ENCODE peak calls at places on chromosomes 1 and 21, in six cellular contexts. G is uterus, I is K562, Q is lung, Y is GM20000, H is astrocyte of the cerebellum. T is an unnamed sample.

GRCh38 chr1:6220236-6220635 is 14.3 kb downstream of the RNF207 start:
- DNase-seq in G (no peak), I (no peak), Q (no peak), Y (no peak), H (no peak), T (no peak)

GRCh38 chr1:2382621-2383361 is 8.6 kb downstream of the MORN1 start:
- DNase-seq in G (no peak), I (peak), Q (no peak), Y (peak), H (no peak), T (peak)

GRCh38 chr1:242842094-242842493 is 317.6 kb upstream of the PLD5 start:
- DNase-seq in G (no peak), I (peak), Q (no peak), Y (no peak), H (no peak), T (no peak)

GRCh38 chr1:218804014-218804785 is 369.5 kb upstream of the LYPLAL1 start:
- DNase-seq in G (no peak), I (no peak), Q (no peak), Y (no peak), H (no peak), T (no peak)

GRCh38 chr21:37907076-37907475 is 9.2 kb downstream of the KCNJ6 start:
- DNase-seq in G (no peak), I (no peak), Q (no peak), Y (no peak), H (no peak), T (no peak)

GRCh38 chr1:214224605-214225354 is 56.2 kb upstream of the SMYD2 start:
- DNase-seq in G (no peak), I (no peak), Q (no peak), Y (no peak), H (no peak), T (no peak)

GRCh38 chr1:47388548-47389238 is 27.4 kb upstream of the FOXE3 start:
- DNase-seq in G (peak), I (peak), Q (peak), Y (peak), H (peak), T (peak)

GRCh38 chr1:26597629-26598039 is 68.1 kb downstream of the RPS6KA1 start:
- DNase-seq in G (no peak), I (peak), Q (no peak), Y (peak), H (peak), T (no peak)

GRCh38 chr1:113326976-113327375 is 63.3 kb upstream of the MAGI3 start:
- DNase-seq in G (no peak), I (no peak), Q (no peak), Y (no peak), H (no peak), T (no peak)

GRCh38 chr21:16589046-16589445 is 859.3 kb downstream of the USP25 start:
- DNase-seq in G (no peak), I (no peak), Q (no peak), Y (no peak), H (no peak), T (no peak)

GRCh38 chr1:147388969-147389368 is 146.5 kb downstream of the CHD1L start:
- DNase-seq in G (no peak), I (no peak), Q (no peak), Y (no peak), H (no peak), T (no peak)

GRCh38 chr21:45513003-45513706 is 29.1 kb downstream of the SLC19A1 start:
- DNase-seq in G (no peak), I (no peak), Q (peak), Y (no peak), H (no peak), T (no peak)

GRCh38 chr1:191343816-191344215 is 814.4 kb upstream of the RGS18 start:
- DNase-seq in G (no peak), I (no peak), Q (no peak), Y (no peak), H (peak), T (no peak)

GRCh38 chr1:6041432-6042062 is 4.1 kb upstream of the KCNAB2 start:
- DNase-seq in G (peak), I (peak), Q (no peak), Y (no peak), H (no peak), T (peak)

GRCh38 chr1:55381983-55382382 is 166.8 kb upstream of the USP24 start:
- DNase-seq in G (no peak), I (no peak), Q (no peak), Y (no peak), H (no peak), T (no peak)

GRCh38 chr1:101137144-101138126 is 99.4 kb upstream of the S1PR1 start:
- DNase-seq in G (no peak), I (no peak), Q (no peak), Y (no peak), H (peak), T (no peak)

GRCh38 chr1:219088778-219089557 is 84.7 kb upstream of the LYPLAL1 start:
- DNase-seq in G (no peak), I (peak), Q (peak), Y (peak), H (peak), T (no peak)

GRCh38 chr1:163068716-163069115 is 445 bp upstream of the RGS4 start:
- DNase-seq in G (peak), I (no peak), Q (no peak), Y (no peak), H (no peak), T (no peak)

GRCh38 chr1:59409525-59409924 is 112.6 kb downstream of the FGGY start:
- DNase-seq in G (no peak), I (no peak), Q (no peak), Y (no peak), H (no peak), T (no peak)

GRCh38 chr1:2481885-2482284 is 5.8 kb downstream of the PLCH2 start:
- DNase-seq in G (no peak), I (no peak), Q (no peak), Y (no peak), H (no peak), T (no peak)

GRCh38 chr1:46188295-46189030 is 9.8 kb downstream of the POMGNT1 start:
- DNase-seq in G (no peak), I (peak), Q (peak), Y (no peak), H (no peak), T (no peak)

GRCh38 chr1:89125571-89126233 is at the start of gene GBP2:
- DNase-seq in G (no peak), I (peak), Q (no peak), Y (peak), H (peak), T (no peak)

GRCh38 chr1:61079898-61080336 is 2.4 kb upstream of the NFIA start:
- DNase-seq in G (peak), I (peak), Q (peak), Y (no peak), H (no peak), T (no peak)

GRCh38 chr1:201190624-201191051 is at the start of gene IGFN1:
- DNase-seq in G (no peak), I (no peak), Q (no peak), Y (no peak), H (no peak), T (no peak)

GRCh38 chr1:51946300-51946699 is 44.2 kb downstream of the RAB3B start:
- DNase-seq in G (no peak), I (no peak), Q (no peak), Y (no peak), H (no peak), T (no peak)

GRCh38 chr1:55912438-55912837 is 666.9 kb downstream of the PLPP3 start:
- DNase-seq in G (no peak), I (no peak), Q (no peak), Y (no peak), H (no peak), T (no peak)

GRCh38 chr1:26345718-26346117 is 8.2 kb downstream of the CRYBG2 start:
- DNase-seq in G (no peak), I (no peak), Q (no peak), Y (no peak), H (no peak), T (no peak)

GRCh38 chr1:9721606-9722377 is 70.3 kb downstream of the PIK3CD start:
- DNase-seq in G (no peak), I (peak), Q (no peak), Y (peak), H (no peak), T (peak)

GRCh38 chr1:243421784-243422183 is 165.9 kb downstream of the SDCCAG8 start:
- DNase-seq in G (peak), I (peak), Q (peak), Y (peak), H (peak), T (no peak)

GRCh38 chr1:2855206-2856075 is 53.9 kb upstream of the TTC34 start:
- DNase-seq in G (no peak), I (no peak), Q (no peak), Y (no peak), H (no peak), T (no peak)

GRCh38 chr1:199780948-199781347 is 246.6 kb upstream of the NR5A2 start:
- DNase-seq in G (no peak), I (no peak), Q (no peak), Y (no peak), H (peak), T (no peak)

GRCh38 chr1:212089560-212090163 is 54.1 kb downstream of the DTL start:
- DNase-seq in G (no peak), I (no peak), Q (no peak), Y (no peak), H (no peak), T (no peak)

GRCh38 chr1:8239306-8240023 is 78.4 kb upstream of the SLC45A1 start:
- DNase-seq in G (peak), I (no peak), Q (no peak), Y (no peak), H (no peak), T (no peak)

GRCh38 chr1:232589111-232589808 is 40.7 kb downstream of the SIPA1L2 start:
- DNase-seq in G (no peak), I (no peak), Q (no peak), Y (no peak), H (no peak), T (no peak)

GRCh38 chr1:110545492-110545891 is 26.5 kb upstream of the KCNA10 start:
- DNase-seq in G (no peak), I (no peak), Q (no peak), Y (no peak), H (no peak), T (no peak)

GRCh38 chr1:110544753-110545152 is 25.8 kb upstream of the KCNA10 start:
- DNase-seq in G (no peak), I (no peak), Q (no peak), Y (no peak), H (no peak), T (no peak)

GRCh38 chr1:110547017-110547416 is 28.0 kb upstream of the KCNA10 start:
- DNase-seq in G (no peak), I (peak), Q (no peak), Y (no peak), H (no peak), T (no peak)

GRCh38 chr1:110551278-110551809 is 32.4 kb upstream of the KCNA10 start:
- DNase-seq in G (no peak), I (no peak), Q (no peak), Y (no peak), H (no peak), T (no peak)

GRCh38 chr1:110548381-110548780 is 29.4 kb upstream of the KCNA10 start:
- DNase-seq in G (no peak), I (peak), Q (no peak), Y (peak), H (no peak), T (peak)
- TF ChIP-seq CTCF in G (no peak), I (peak), Q (no peak), Y (no peak), H (peak), T (peak)

GRCh38 chr1:57124170-57124569 is 158.4 kb upstream of the C8B start:
- DNase-seq in G (no peak), I (no peak), Q (no peak), Y (no peak), H (no peak), T (no peak)

GRCh38 chr1:57127976-57128375 is 162.2 kb upstream of the C8B start:
- DNase-seq in G (no peak), I (no peak), Q (no peak), Y (no peak), H (no peak), T (no peak)

GRCh38 chr1:57118948-57119637 is 153.3 kb upstream of the C8B start:
- DNase-seq in G (no peak), I (no peak), Q (no peak), Y (no peak), H (no peak), T (no peak)

GRCh38 chr1:57122031-57122430 is 156.2 kb upstream of the C8B start:
- DNase-seq in G (no peak), I (no peak), Q (no peak), Y (no peak), H (no peak), T (no peak)

GRCh38 chr1:57124768-57125446 is 159.1 kb upstream of the C8B start:
- DNase-seq in G (no peak), I (no peak), Q (no peak), Y (peak), H (no peak), T (no peak)
- TF ChIP-seq CTCF in G (no peak), I (no peak), Q (no peak), Y (no peak), H (no peak), T (no peak)

GRCh38 chr1:21246905-21247642 is 43.2 kb downstream of the ECE1 start:
- DNase-seq in G (no peak), I (no peak), Q (no peak), Y (no peak), H (no peak), T (no peak)

GRCh38 chr1:21242846-21243245 is 47.4 kb downstream of the ECE1 start:
- DNase-seq in G (no peak), I (no peak), Q (no peak), Y (no peak), H (no peak), T (no peak)

GRCh38 chr1:21244154-21244553 is 46.1 kb downstream of the ECE1 start:
- DNase-seq in G (no peak), I (no peak), Q (no peak), Y (no peak), H (no peak), T (no peak)

GRCh38 chr1:21245688-21246229 is 44.5 kb downstream of the ECE1 start:
- DNase-seq in G (no peak), I (no peak), Q (no peak), Y (no peak), H (no peak), T (no peak)

GRCh38 chr1:21244986-21245687 is 45.1 kb downstream of the ECE1 start:
- DNase-seq in G (no peak), I (peak), Q (no peak), Y (no peak), H (no peak), T (peak)
- TF ChIP-seq CTCF in G (no peak), I (peak), Q (no peak), Y (no peak), H (peak), T (peak)

GRCh38 chr1:93774707-93775106 is 93.1 kb upstream of the BCAR3 start:
- DNase-seq in G (no peak), I (no peak), Q (no peak), Y (no peak), H (peak), T (no peak)

GRCh38 chr1:93775224-93775623 is 93.6 kb upstream of the BCAR3 start:
- DNase-seq in G (no peak), I (no peak), Q (peak), Y (no peak), H (no peak), T (no peak)

GRCh38 chr1:93777255-93777654 is 95.6 kb upstream of the BCAR3 start:
- DNase-seq in G (no peak), I (no peak), Q (no peak), Y (no peak), H (no peak), T (no peak)

GRCh38 chr1:93778457-93778856 is 96.8 kb upstream of the BCAR3 start:
- DNase-seq in G (no peak), I (no peak), Q (no peak), Y (no peak), H (no peak), T (no peak)

GRCh38 chr1:93776728-93777127 is 95.1 kb upstream of the BCAR3 start:
- DNase-seq in G (no peak), I (no peak), Q (no peak), Y (no peak), H (no peak), T (no peak)
- TF ChIP-seq CTCF in G (no peak), I (no peak), Q (no peak), Y (no peak), H (no peak), T (no peak)

GRCh38 chr1:44293761-44294315 is 61.2 kb downstream of the ERI3 start:
- DNase-seq in G (no peak), I (no peak), Q (no peak), Y (no peak), H (no peak), T (no peak)
- TF ChIP-seq CTCF in G (no peak), I (no peak), Q (no peak), Y (no peak), H (no peak), T (no peak)

T was measured in endothelial cell.